ENCODE peak calls at places on chromosomes 7 and 10, in seven cellular contexts. H, I, W, M, U, N and X are unnamed samples.

GRCh38 chr7:155921804-155922506 is 109.7 kb upstream of the SHH start:
- DNase-seq in H (no peak), I (no peak), W (no peak), M (no peak), U (peak), N (no peak), X (no peak)

GRCh38 chr10:43341450-43341849 is 30.0 kb upstream of the FXYD4 start:
- DNase-seq in H (no peak), I (no peak), W (no peak), M (no peak), U (no peak), N (no peak), X (no peak)

GRCh38 chr7:72435913-72436480 is 23.9 kb upstream of the CALN1 start:
- DNase-seq in H (no peak), I (no peak), W (no peak), M (no peak), U (no peak), N (no peak), X (no peak)

GRCh38 chr7:38563736-38564135 is 67.4 kb downstream of the AMPH start:
- DNase-seq in H (no peak), I (no peak), W (no peak), M (no peak), U (no peak), N (no peak), X (no peak)

GRCh38 chr7:26306770-26307169 is 15.1 kb downstream of the SNX10 start:
- DNase-seq in H (no peak), I (no peak), W (no peak), M (no peak), U (no peak), N (no peak), X (no peak)

GRCh38 chr10:132139526-132139925 is 47.2 kb upstream of the DPYSL4 start:
- DNase-seq in H (no peak), I (no peak), W (no peak), M (no peak), U (no peak), N (no peak), X (no peak)

GRCh38 chr10:24928163-24928562 is 24.2 kb downstream of the PRTFDC1 start:
- DNase-seq in H (no peak), I (no peak), W (no peak), M (no peak), U (no peak), N (no peak), X (no peak)

GRCh38 chr7:90692396-90692795 is 96.3 kb downstream of the CDK14 start:
- DNase-seq in H (peak), I (no peak), W (no peak), M (no peak), U (no peak), N (no peak), X (no peak)

GRCh38 chr7:42624471-42624870 is 287.4 kb downstream of the C7orf25 start:
- DNase-seq in H (peak), I (no peak), W (no peak), M (no peak), U (no peak), N (no peak), X (no peak)

GRCh38 chr10:6647811-6648526 is 67.9 kb upstream of the PRKCQ start:
- DNase-seq in H (no peak), I (peak), W (peak), M (peak), U (peak), N (peak), X (no peak)

GRCh38 chr10:13503745-13504463 is 24.9 kb downstream of the BEND7 start:
- DNase-seq in H (peak), I (no peak), W (no peak), M (no peak), U (no peak), N (no peak), X (no peak)

GRCh38 chr7:70338061-70338460 is 739.8 kb downstream of the AUTS2 start:
- DNase-seq in H (no peak), I (no peak), W (no peak), M (no peak), U (no peak), N (no peak), X (no peak)

GRCh38 chr10:80529604-80530003 is 8.1 kb upstream of the SH2D4B start:
- DNase-seq in H (no peak), I (no peak), W (no peak), M (peak), U (no peak), N (no peak), X (no peak)

GRCh38 chr10:77641788-77642397 is 4.3 kb upstream of the KCNMA1 start:
- DNase-seq in H (peak), I (peak), W (peak), M (peak), U (peak), N (peak), X (peak)

GRCh38 chr7:10802526-10802925 is 171.1 kb upstream of the PHF14 start:
- DNase-seq in H (peak), I (no peak), W (no peak), M (no peak), U (no peak), N (no peak), X (no peak)

GRCh38 chr7:82745117-82745516 is 301.5 kb upstream of the CACNA2D1 start:
- DNase-seq in H (peak), I (no peak), W (no peak), M (no peak), U (no peak), N (no peak), X (no peak)

GRCh38 chr10:118978998-118979350 is 50.5 kb upstream of the NANOS1 start:
- DNase-seq in H (no peak), I (no peak), W (no peak), M (no peak), U (no peak), N (no peak), X (no peak)

GRCh38 chr7:69599879-69600764 is 1.8 kb downstream of the AUTS2 start:
- DNase-seq in H (no peak), I (no peak), W (no peak), M (no peak), U (no peak), N (no peak), X (no peak)

GRCh38 chr7:45649560-45650346 is 75.6 kb downstream of the ADCY1 start:
- DNase-seq in H (no peak), I (no peak), W (no peak), M (no peak), U (no peak), N (no peak), X (no peak)

GRCh38 chr7:32059289-32060045 is 10.7 kb downstream of the PDE1C start:
- DNase-seq in H (peak), I (no peak), W (no peak), M (no peak), U (no peak), N (no peak), X (no peak)

GRCh38 chr7:102914585-102914984 is 1.8 kb downstream of the LRRC17 start:
- DNase-seq in H (peak), I (no peak), W (no peak), M (no peak), U (no peak), N (peak), X (peak)

GRCh38 chr10:7872041-7872442 is 53.7 kb downstream of the TAF3 start:
- DNase-seq in H (peak), I (no peak), W (no peak), M (no peak), U (no peak), N (no peak), X (no peak)

GRCh38 chr10:72321248-72322029 is 33.3 kb downstream of the DNAJB12 start:
- DNase-seq in H (no peak), I (no peak), W (no peak), M (no peak), U (no peak), N (no peak), X (no peak)

GRCh38 chr7:44065431-44066110 is at the start of gene PGAM2:
- DNase-seq in H (no peak), I (no peak), W (no peak), M (no peak), U (peak), N (peak), X (no peak)